ENCODE peak calls at places on chromosomes 5 and 9, in four cellular contexts. P is choroid plexus epithelial cell, N is dermis blood vessel endothelial cell, H is A549. Z is an unnamed sample.

GRCh38 chr5:55577353-55578060 is 42.7 kb upstream of the PLPP1 start:
- DNase-seq in H (no peak), P (peak), N (peak), Z (peak)

GRCh38 chr5:174409070-174409469 is 315.3 kb upstream of the MSX2 start:
- DNase-seq in N (no peak), H (no peak), P (peak), Z (no peak)

GRCh38 chr9:129854588-129855110 is 19.4 kb downstream of the USP20 start:
- DNase-seq in H (no peak), N (no peak), P (no peak), Z (no peak)

GRCh38 chr9:96441798-96442445 is 8.0 kb upstream of the HABP4 start:
- DNase-seq in H (no peak), P (peak), N (peak), Z (no peak)

GRCh38 chr9:13606576-13606975 is 327.1 kb upstream of the MPDZ start:
- DNase-seq in N (no peak), H (no peak), P (no peak), Z (no peak)

GRCh38 chr5:150508021-150508640 is at the start of gene NDST1:
- DNase-seq in H (no peak), N (no peak), P (no peak), Z (no peak)

GRCh38 chr5:166178681-166179080 is 2112.8 kb upstream of the WWC1 start:
- DNase-seq in N (no peak), P (no peak), H (no peak), Z (no peak)

GRCh38 chr9:3929345-3930150 is 370.3 kb downstream of the GLIS3 start:
- DNase-seq in P (no peak), N (no peak), H (no peak), Z (no peak)

GRCh38 chr5:152683205-152683604 is 278.1 kb upstream of the NMUR2 start:
- DNase-seq in N (no peak), H (no peak), P (no peak), Z (no peak)

GRCh38 chr9:114061292-114061691 is 16.8 kb downstream of the AMBP start:
- DNase-seq in P (no peak), H (no peak), N (no peak), Z (no peak)

GRCh38 chr9:34279431-34279830 is 49.6 kb downstream of the KIF24 start:
- DNase-seq in P (no peak), H (no peak), N (peak), Z (no peak)

GRCh38 chr5:73759771-73760170 is 133.8 kb downstream of the ARHGEF28 start:
- DNase-seq in P (no peak), H (no peak), N (no peak), Z (peak)

Z was measured in astrocyte of the spinal cord.